ENCODE peak calls at places on chromosomes 12 and 14, in seven cellular contexts. One of them, this sample, is unnamed.

GRCh38 chr14:29352681-29353080 is 575.0 kb downstream of the PRKD1 start:
- DNase-seq in naive thymus-derived CD4-positive, alpha-beta T cell: no peak
- DNase-seq in astrocyte of the spinal cord: no peak
- DNase-seq in left ventricle myocardium inferior: no peak
- DNase-seq in T-helper 1 cell: no peak
- DNase-seq in progenitor cell of endocrine pancreas: no peak
- DNase-seq in epithelial cell of esophagus: no peak
- DNase-seq in this sample: no peak

GRCh38 chr12:14775652-14776020 is 27.6 kb downstream of the WBP11 start:
- DNase-seq in naive thymus-derived CD4-positive, alpha-beta T cell: no peak
- DNase-seq in astrocyte of the spinal cord: no peak
- DNase-seq in left ventricle myocardium inferior: no peak
- DNase-seq in T-helper 1 cell: no peak
- DNase-seq in progenitor cell of endocrine pancreas: no peak
- DNase-seq in epithelial cell of esophagus: peak; percentile 74
- DNase-seq in this sample: no peak

GRCh38 chr14:56325251-56325839 is 207.1 kb downstream of the PELI2 start:
- DNase-seq in naive thymus-derived CD4-positive, alpha-beta T cell: no peak
- DNase-seq in astrocyte of the spinal cord: peak; percentile 29
- DNase-seq in left ventricle myocardium inferior: no peak
- DNase-seq in T-helper 1 cell: no peak
- DNase-seq in progenitor cell of endocrine pancreas: no peak
- DNase-seq in epithelial cell of esophagus: no peak
- DNase-seq in this sample: no peak

GRCh38 chr12:49200882-49201594 is 12.2 kb upstream of the TUBA1A start:
- DNase-seq in naive thymus-derived CD4-positive, alpha-beta T cell: no peak
- DNase-seq in astrocyte of the spinal cord: peak; percentile 92
- DNase-seq in left ventricle myocardium inferior: no peak
- DNase-seq in T-helper 1 cell: peak; percentile 25
- DNase-seq in progenitor cell of endocrine pancreas: no peak
- DNase-seq in epithelial cell of esophagus: peak; percentile 83
- DNase-seq in this sample: peak; percentile 85

GRCh38 chr14:101248056-101248725 is 313.1 kb upstream of the DIO3 start:
- DNase-seq in naive thymus-derived CD4-positive, alpha-beta T cell: no peak
- DNase-seq in astrocyte of the spinal cord: no peak
- DNase-seq in left ventricle myocardium inferior: no peak
- DNase-seq in T-helper 1 cell: no peak
- DNase-seq in progenitor cell of endocrine pancreas: no peak
- DNase-seq in epithelial cell of esophagus: no peak
- DNase-seq in this sample: no peak

GRCh38 chr12:43148711-43149110 is 403.3 kb downstream of the ADAMTS20 start:
- DNase-seq in naive thymus-derived CD4-positive, alpha-beta T cell: no peak
- DNase-seq in astrocyte of the spinal cord: no peak
- DNase-seq in left ventricle myocardium inferior: no peak
- DNase-seq in T-helper 1 cell: no peak
- DNase-seq in progenitor cell of endocrine pancreas: no peak
- DNase-seq in epithelial cell of esophagus: peak; percentile 80
- DNase-seq in this sample: no peak

GRCh38 chr14:39071096-39071495 is 31.9 kb downstream of the SEC23A start:
- DNase-seq in naive thymus-derived CD4-positive, alpha-beta T cell: no peak
- DNase-seq in astrocyte of the spinal cord: no peak
- DNase-seq in left ventricle myocardium inferior: no peak
- DNase-seq in T-helper 1 cell: no peak
- DNase-seq in progenitor cell of endocrine pancreas: no peak
- DNase-seq in epithelial cell of esophagus: no peak
- DNase-seq in this sample: no peak

GRCh38 chr12:111221296-111222026 is 147.4 kb downstream of the PHETA1 start:
- DNase-seq in naive thymus-derived CD4-positive, alpha-beta T cell: no peak
- DNase-seq in astrocyte of the spinal cord: no peak
- DNase-seq in left ventricle myocardium inferior: no peak
- DNase-seq in T-helper 1 cell: no peak
- DNase-seq in progenitor cell of endocrine pancreas: no peak
- DNase-seq in epithelial cell of esophagus: no peak
- DNase-seq in this sample: no peak

GRCh38 chr12:117111386-117112267 is 12.4 kb upstream of the TESC start:
- DNase-seq in naive thymus-derived CD4-positive, alpha-beta T cell: no peak
- DNase-seq in astrocyte of the spinal cord: no peak
- DNase-seq in left ventricle myocardium inferior: no peak
- DNase-seq in T-helper 1 cell: no peak
- DNase-seq in progenitor cell of endocrine pancreas: no peak
- DNase-seq in epithelial cell of esophagus: no peak
- DNase-seq in this sample: no peak

GRCh38 chr14:68884031-68885030 is 91.5 kb upstream of the ZFP36L1 start:
- DNase-seq in naive thymus-derived CD4-positive, alpha-beta T cell: no peak
- DNase-seq in astrocyte of the spinal cord: peak; percentile 92
- DNase-seq in left ventricle myocardium inferior: peak; percentile 63
- DNase-seq in T-helper 1 cell: no peak
- DNase-seq in progenitor cell of endocrine pancreas: no peak
- DNase-seq in epithelial cell of esophagus: peak; percentile 88
- DNase-seq in this sample: no peak

GRCh38 chr12:79409562-79409961 is 281.2 kb downstream of the PAWR start:
- DNase-seq in naive thymus-derived CD4-positive, alpha-beta T cell: no peak
- DNase-seq in astrocyte of the spinal cord: peak; percentile 93
- DNase-seq in left ventricle myocardium inferior: no peak
- DNase-seq in T-helper 1 cell: no peak
- DNase-seq in progenitor cell of endocrine pancreas: no peak
- DNase-seq in epithelial cell of esophagus: peak; percentile 51
- DNase-seq in this sample: no peak

GRCh38 chr14:55913324-55914035 is 204.7 kb upstream of the PELI2 start:
- DNase-seq in naive thymus-derived CD4-positive, alpha-beta T cell: no peak
- DNase-seq in astrocyte of the spinal cord: peak; percentile 73
- DNase-seq in left ventricle myocardium inferior: peak; percentile 25
- DNase-seq in T-helper 1 cell: no peak
- DNase-seq in progenitor cell of endocrine pancreas: no peak
- DNase-seq in epithelial cell of esophagus: no peak
- DNase-seq in this sample: no peak

GRCh38 chr12:131074221-131075083 is 120.7 kb downstream of the ADGRD1 start:
- DNase-seq in naive thymus-derived CD4-positive, alpha-beta T cell: no peak
- DNase-seq in astrocyte of the spinal cord: no peak
- DNase-seq in left ventricle myocardium inferior: peak; percentile 61
- DNase-seq in T-helper 1 cell: no peak
- DNase-seq in progenitor cell of endocrine pancreas: no peak
- DNase-seq in epithelial cell of esophagus: no peak
- DNase-seq in this sample: no peak

GRCh38 chr12:14272954-14273910 is 92.2 kb upstream of the ATF7IP start:
- DNase-seq in naive thymus-derived CD4-positive, alpha-beta T cell: no peak
- DNase-seq in astrocyte of the spinal cord: no peak
- DNase-seq in left ventricle myocardium inferior: no peak
- DNase-seq in T-helper 1 cell: no peak
- DNase-seq in progenitor cell of endocrine pancreas: no peak
- DNase-seq in epithelial cell of esophagus: peak; percentile 96
- DNase-seq in this sample: no peak

GRCh38 chr12:131085816-131086591 is 132.3 kb downstream of the ADGRD1 start:
- DNase-seq in naive thymus-derived CD4-positive, alpha-beta T cell: peak; percentile 10
- DNase-seq in astrocyte of the spinal cord: no peak
- DNase-seq in left ventricle myocardium inferior: no peak
- DNase-seq in T-helper 1 cell: no peak
- DNase-seq in progenitor cell of endocrine pancreas: peak; percentile 4
- DNase-seq in epithelial cell of esophagus: no peak
- DNase-seq in this sample: no peak

GRCh38 chr12:78034025-78034424 is 203.3 kb downstream of the NAV3 start:
- DNase-seq in naive thymus-derived CD4-positive, alpha-beta T cell: no peak
- DNase-seq in astrocyte of the spinal cord: no peak
- DNase-seq in left ventricle myocardium inferior: no peak
- DNase-seq in T-helper 1 cell: no peak
- DNase-seq in progenitor cell of endocrine pancreas: no peak
- DNase-seq in epithelial cell of esophagus: no peak
- DNase-seq in this sample: no peak

GRCh38 chr12:109153711-109154434 is 37.5 kb downstream of the ACACB start:
- DNase-seq in naive thymus-derived CD4-positive, alpha-beta T cell: no peak
- DNase-seq in astrocyte of the spinal cord: no peak
- DNase-seq in left ventricle myocardium inferior: no peak
- DNase-seq in T-helper 1 cell: no peak
- DNase-seq in progenitor cell of endocrine pancreas: no peak
- DNase-seq in epithelial cell of esophagus: no peak
- DNase-seq in this sample: no peak

GRCh38 chr14:31705731-31706130 is 144.5 kb downstream of the NUBPL start:
- DNase-seq in naive thymus-derived CD4-positive, alpha-beta T cell: no peak
- DNase-seq in astrocyte of the spinal cord: no peak
- DNase-seq in left ventricle myocardium inferior: no peak
- DNase-seq in T-helper 1 cell: no peak
- DNase-seq in progenitor cell of endocrine pancreas: no peak
- DNase-seq in epithelial cell of esophagus: no peak
- DNase-seq in this sample: no peak

GRCh38 chr12:74890237-74890599 is 319.4 kb downstream of the KCNC2 start:
- DNase-seq in naive thymus-derived CD4-positive, alpha-beta T cell: no peak
- DNase-seq in astrocyte of the spinal cord: peak; percentile 88
- DNase-seq in left ventricle myocardium inferior: no peak
- DNase-seq in T-helper 1 cell: peak; percentile 53
- DNase-seq in progenitor cell of endocrine pancreas: no peak
- DNase-seq in epithelial cell of esophagus: peak; percentile 92
- DNase-seq in this sample: no peak

GRCh38 chr14:51534623-51535022 is 117.1 kb upstream of the FRMD6 start:
- DNase-seq in naive thymus-derived CD4-positive, alpha-beta T cell: no peak
- DNase-seq in astrocyte of the spinal cord: no peak
- DNase-seq in left ventricle myocardium inferior: no peak
- DNase-seq in T-helper 1 cell: no peak
- DNase-seq in progenitor cell of endocrine pancreas: peak; percentile 13
- DNase-seq in epithelial cell of esophagus: peak; percentile 49
- DNase-seq in this sample: peak; percentile 98

GRCh38 chr14:20667957-20668356 is 16.4 kb upstream of the RNASE4 start:
- DNase-seq in naive thymus-derived CD4-positive, alpha-beta T cell: no peak
- DNase-seq in astrocyte of the spinal cord: no peak
- DNase-seq in left ventricle myocardium inferior: no peak
- DNase-seq in T-helper 1 cell: peak; percentile 85
- DNase-seq in progenitor cell of endocrine pancreas: no peak
- DNase-seq in epithelial cell of esophagus: no peak
- DNase-seq in this sample: no peak

This sample was measured in dermis microvascular lymphatic vessel endothelial cell.